ENCODE peak calls at places on chromosome 7, in seven cellular contexts. Y is IMR-90, M is SK-N-SH, Q is sigmoid colon, S is adrenal gland, R is ascending aorta, C is neural progenitor cell. G is an unnamed sample.

GRCh38 chr7:94975316-94975715 is 67.9 kb downstream of the PPP1R9A start:
- DNase-seq in Y (no peak), M (no peak), Q (no peak), S (no peak), R (no peak), C (no peak), G (no peak)

GRCh38 chr7:98974205-98974604 is 95.9 kb downstream of the TRRAP start:
- DNase-seq in Y (no peak), M (no peak), Q (no peak), S (no peak), R (no peak), C (no peak), G (no peak)

GRCh38 chr7:135210818-135211178 is 528 bp downstream of the WDR91 start:
- DNase-seq in Y (peak; percentile 26), M (no peak), Q (peak; percentile 77), S (peak; percentile 29), R (no peak), C (no peak), G (no peak)

GRCh38 chr7:11706666-11707605 is 125.1 kb downstream of the THSD7A start:
- DNase-seq in Y (no peak), M (no peak), Q (no peak), S (no peak), R (no peak), C (no peak), G (no peak)

GRCh38 chr7:80453699-80454340 is 58.0 kb downstream of the GNAT3 start:
- DNase-seq in Y (peak; percentile 56), M (peak; percentile 45), Q (no peak), S (no peak), R (no peak), C (peak; percentile 21), G (no peak)

GRCh38 chr7:29017666-29018065 is 59.5 kb upstream of the TRIL start:
- DNase-seq in Y (peak; percentile 6), M (no peak), Q (no peak), S (no peak), R (no peak), C (no peak), G (no peak)

GRCh38 chr7:51162724-51163329 is 153.8 kb downstream of the COBL start:
- DNase-seq in Y (peak; percentile 75), M (peak; percentile 64), Q (peak; percentile 79), S (peak; percentile 80), R (peak; percentile 73), C (peak; percentile 88), G (no peak)

GRCh38 chr7:23654508-23654907 is 25.5 kb upstream of the FAM221A start:
- DNase-seq in Y (peak; percentile 31), M (peak; percentile 26), Q (no peak), S (peak; percentile 25), R (no peak), C (peak; percentile 71), G (no peak)

GRCh38 chr7:127782075-127782474 is 130.1 kb downstream of the SND1 start:
- DNase-seq in Y (no peak), M (peak; percentile 72), Q (no peak), S (no peak), R (no peak), C (no peak), G (no peak)

GRCh38 chr7:21184956-21185355 is 242.9 kb upstream of the SP4 start:
- DNase-seq in Y (no peak), M (no peak), Q (no peak), S (no peak), R (no peak), C (no peak), G (no peak)

GRCh38 chr7:10759120-10759519 is 214.6 kb upstream of the PHF14 start:
- DNase-seq in Y (no peak), M (no peak), Q (no peak), S (no peak), R (no peak), C (no peak), G (no peak)

GRCh38 chr7:35802102-35802466 is 1.2 kb downstream of the SEPTIN7 start:
- DNase-seq in Y (no peak), M (no peak), Q (no peak), S (no peak), R (no peak), C (no peak), G (no peak)

GRCh38 chr7:11341285-11341944 is 367.7 kb downstream of the PHF14 start:
- DNase-seq in Y (no peak), M (peak; percentile 28), Q (no peak), S (no peak), R (no peak), C (peak; percentile 47), G (no peak)

GRCh38 chr7:50211306-50212015 is 93.1 kb upstream of the IKZF1 start:
- DNase-seq in Y (no peak), M (no peak), Q (no peak), S (no peak), R (no peak), C (no peak), G (no peak)

GRCh38 chr7:146956323-146956722 is 839.7 kb downstream of the CNTNAP2 start:
- DNase-seq in Y (no peak), M (no peak), Q (no peak), S (no peak), R (no peak), C (no peak), G (no peak)

GRCh38 chr7:85464042-85464651 is 277.3 kb upstream of the SEMA3D start:
- DNase-seq in Y (no peak), M (no peak), Q (no peak), S (no peak), R (no peak), C (no peak), G (no peak)

GRCh38 chr7:128236924-128237586 is 4.0 kb upstream of the LEP start:
- DNase-seq in Y (peak; percentile 90), M (no peak), Q (no peak), S (no peak), R (no peak), C (no peak), G (no peak)

GRCh38 chr7:146700015-146700560 is 583.5 kb downstream of the CNTNAP2 start:
- DNase-seq in Y (no peak), M (no peak), Q (no peak), S (no peak), R (no peak), C (no peak), G (no peak)

GRCh38 chr7:113159746-113160339 is 41.5 kb upstream of the SMIM30 start:
- DNase-seq in Y (peak; percentile 45), M (peak; percentile 63), Q (no peak), S (peak; percentile 13), R (no peak), C (peak; percentile 63), G (no peak)

GRCh38 chr7:44709011-44709915 is 39.4 kb upstream of the ZMIZ2 start:
- DNase-seq in Y (no peak), M (peak; percentile 39), Q (peak; percentile 41), S (no peak), R (no peak), C (no peak), G (no peak)

GRCh38 chr7:25830986-25831558 is 320.9 kb upstream of the NFE2L3 start:
- DNase-seq in Y (no peak), M (no peak), Q (no peak), S (no peak), R (no peak), C (no peak), G (no peak)

GRCh38 chr7:4909891-4910290 is 26.4 kb upstream of the RADIL start:
- DNase-seq in Y (no peak), M (no peak), Q (no peak), S (no peak), R (no peak), C (no peak), G (no peak)

GRCh38 chr7:150954201-150954985 is 23.7 kb downstream of the KCNH2 start:
- DNase-seq in Y (no peak), M (peak; percentile 72), Q (peak; percentile 69), S (no peak), R (no peak), C (no peak), G (no peak)

GRCh38 chr7:143490719-143491306 is 13.1 kb downstream of the TAS2R41 start:
- DNase-seq in Y (no peak), M (no peak), Q (no peak), S (no peak), R (no peak), C (peak; percentile 28), G (no peak)
- TF ChIP-seq CTCF in Y (peak; percentile 45), M (peak; percentile 84), Q (no peak), S (peak; percentile 14), R (no peak), C (peak; percentile 60), G (no peak)

GRCh38 chr7:75915416-75916156 is 631 bp downstream of the POR start:
- DNase-seq in Y (peak; percentile 22), M (peak; percentile 44), Q (peak; percentile 77), S (peak; percentile 58), R (no peak), C (peak; percentile 20), G (peak; percentile 79)
- H3K27ac ChIP-seq in Y (peak overlapping the region; percentile 34), M (peak overlapping the region; percentile 62), Q (peak overlapping the region; percentile 93), S (peak overlapping the region; percentile 85), R (peak overlapping the region; percentile 81), C (no peak overlapping the region), G (peak overlapping the region; percentile 93)

GRCh38 chr7:152617056-152617455 is 58.9 kb downstream of the XRCC2 start:
- DNase-seq in Y (no peak), M (no peak), Q (no peak), S (no peak), R (no peak), C (no peak), G (no peak)

GRCh38 chr7:152619027-152619739 is 56.8 kb downstream of the XRCC2 start:
- DNase-seq in Y (no peak), M (no peak), Q (no peak), S (no peak), R (no peak), C (no peak), G (no peak)

GRCh38 chr7:152618427-152618826 is 57.5 kb downstream of the XRCC2 start:
- DNase-seq in Y (no peak), M (no peak), Q (no peak), S (no peak), R (no peak), C (no peak), G (no peak)

GRCh38 chr7:152615052-152615741 is 60.7 kb downstream of the XRCC2 start:
- DNase-seq in Y (no peak), M (peak; percentile 92), Q (no peak), S (no peak), R (no peak), C (peak; percentile 59), G (no peak)
- H3K4me3 ChIP-seq in Y (no peak overlapping the region), M (peak overlapping the region; percentile 7), Q (no peak overlapping the region), S (no peak overlapping the region), R (no peak overlapping the region), C (no peak overlapping the region), G (no peak overlapping the region)

DNA sequence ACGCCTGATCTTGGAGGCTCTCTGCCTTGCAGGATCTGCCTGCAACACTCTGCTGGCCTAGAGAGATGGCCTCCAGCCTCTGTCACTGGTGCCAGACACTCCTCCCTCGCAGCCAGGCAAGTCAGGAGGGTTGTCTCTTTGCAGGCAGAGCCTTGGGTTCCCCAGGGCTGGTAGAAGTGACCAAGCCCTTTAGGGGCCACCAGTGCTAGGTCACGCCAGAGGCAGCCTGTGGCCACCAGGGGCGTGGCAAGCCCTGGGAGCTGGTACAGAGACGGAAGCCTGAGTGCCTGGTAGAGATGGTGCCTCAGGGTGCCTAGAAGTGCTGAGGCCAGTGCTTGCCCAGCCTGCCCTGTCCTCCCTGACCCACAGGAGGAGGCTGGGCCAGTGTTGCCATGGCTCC is 9.1 kb downstream of the ADCYAP1R1 start:
- DNase-seq in Y (no peak), M (peak; percentile 57), Q (no peak), S (no peak), R (no peak), C (peak; percentile 38), G (no peak)
- TF ChIP-seq CTCF in Y (no peak), M (no peak), Q (no peak), S (no peak), R (no peak), C (peak; percentile 38), G (no peak)